ENCODE peak calls at places on chromosomes 7 and 10, in seven cellular contexts. H is HEK293T, X is brain pericyte, O is left ventricle myocardium superior, A is LoVo, I is NCI-H1092, N is MV-4-11. S is an unnamed sample.

GRCh38 chr10:25388188-25388861 is 213.5 kb downstream of the GPR158 start:
- DNase-seq in H (no peak), X (no peak), O (no peak), A (no peak), I (no peak), N (no peak), S (no peak)

GRCh38 chr7:45027774-45028114 is 27.7 kb downstream of the CCM2 start:
- DNase-seq in H (no peak), X (no peak), O (no peak), A (no peak), I (no peak), N (no peak), S (no peak)

GRCh38 chr10:52906046-52906445 is 133.5 kb upstream of the MBL2 start:
- DNase-seq in H (no peak), X (no peak), O (no peak), A (no peak), I (no peak), N (no peak), S (peak; percentile 82)

GRCh38 chr10:102509387-102509786 is 5.6 kb downstream of the SUFU start:
- DNase-seq in H (no peak), X (no peak), O (no peak), A (no peak), I (no peak), N (peak; percentile 72), S (peak; percentile 73)

GRCh38 chr10:78464856-78465221 is 431.2 kb downstream of the RPS24 start:
- DNase-seq in H (no peak), X (no peak), O (no peak), A (no peak), I (no peak), N (no peak), S (no peak)

GRCh38 chr7:2015251-2015871 is 217.4 kb downstream of the MAD1L1 start:
- DNase-seq in H (no peak), X (no peak), O (peak; percentile 8), A (no peak), I (no peak), N (no peak), S (no peak)

GRCh38 chr7:130909881-130910672 is 176.1 kb upstream of the KLF14 start:
- DNase-seq in H (no peak), X (no peak), O (no peak), A (no peak), I (no peak), N (no peak), S (peak; percentile 35)

GRCh38 chr10:4693967-4694366 is 132.0 kb upstream of the AKR1E2 start:
- DNase-seq in H (no peak), X (no peak), O (no peak), A (no peak), I (no peak), N (no peak), S (no peak)

S was measured in PC-3.